ENCODE peak calls at places on chromosome 9, in four cellular contexts. One of them, this sample, is unnamed.

GRCh38 chr9:96524045-96524444 is 74.1 kb downstream of the HABP4 start:
- DNase-seq in astrocyte: no peak
- DNase-seq in HCT116: no peak
- DNase-seq in H9: no peak
- DNase-seq in this sample: no peak

GRCh38 chr9:127710204-127710805 is 3.5 kb downstream of the CFAP157 start:
- DNase-seq in astrocyte: no peak
- DNase-seq in HCT116: no peak
- DNase-seq in H9: no peak
- DNase-seq in this sample: no peak

GRCh38 chr9:101727621-101728524 is 10.6 kb downstream of the GRIN3A start:
- DNase-seq in astrocyte: no peak
- DNase-seq in HCT116: no peak
- DNase-seq in H9: peak; percentile 48
- DNase-seq in this sample: peak; percentile 71

GRCh38 chr9:135500525-135501260 is at the start of gene MRPS2:
- DNase-seq in astrocyte: peak; percentile 73
- DNase-seq in HCT116: peak; percentile 61
- DNase-seq in H9: peak; percentile 93
- DNase-seq in this sample: peak; percentile 95

GRCh38 chr9:6946583-6946982 is 188.8 kb downstream of the KDM4C start:
- DNase-seq in astrocyte: no peak
- DNase-seq in HCT116: no peak
- DNase-seq in H9: no peak
- DNase-seq in this sample: no peak

GRCh38 chr9:92749934-92750315 is 14.7 kb downstream of the BICD2 start:
- DNase-seq in astrocyte: peak; percentile 29
- DNase-seq in HCT116: no peak
- DNase-seq in H9: no peak
- DNase-seq in this sample: no peak

GRCh38 chr9:127303830-127304229 is 39.3 kb downstream of the GARNL3 start:
- DNase-seq in astrocyte: no peak
- DNase-seq in HCT116: no peak
- DNase-seq in H9: no peak
- DNase-seq in this sample: no peak

GRCh38 chr9:7454490-7455110 is 345.0 kb downstream of the DMAC1 start:
- DNase-seq in astrocyte: no peak
- DNase-seq in HCT116: no peak
- DNase-seq in H9: no peak
- DNase-seq in this sample: no peak

GRCh38 chr9:36985061-36985768 is 48.9 kb downstream of the PAX5 start:
- DNase-seq in astrocyte: no peak
- DNase-seq in HCT116: no peak
- DNase-seq in H9: no peak
- DNase-seq in this sample: no peak

GRCh38 chr9:133113928-133114351 is 7.1 kb downstream of the RALGDS start:
- DNase-seq in astrocyte: no peak
- DNase-seq in HCT116: no peak
- DNase-seq in H9: no peak
- DNase-seq in this sample: peak; percentile 68

GRCh38 chr9:16309350-16310271 is 560.9 kb downstream of the BNC2 start:
- DNase-seq in astrocyte: no peak
- DNase-seq in HCT116: no peak
- DNase-seq in H9: peak; percentile 22
- DNase-seq in this sample: no peak

GRCh38 chr9:107240260-107240659 is 42.8 kb upstream of the RAD23B start:
- DNase-seq in astrocyte: no peak
- DNase-seq in HCT116: no peak
- DNase-seq in H9: no peak
- DNase-seq in this sample: no peak

GRCh38 chr9:120910643-120911042 is 16.0 kb downstream of the TRAF1 start:
- DNase-seq in astrocyte: no peak
- DNase-seq in HCT116: no peak
- DNase-seq in H9: no peak
- DNase-seq in this sample: no peak

GRCh38 chr9:137273616-137274320 is 3.8 kb upstream of the TOR4A start:
- DNase-seq in astrocyte: no peak
- DNase-seq in HCT116: no peak
- DNase-seq in H9: peak; percentile 28
- DNase-seq in this sample: peak; percentile 44

GRCh38 chr9:126109575-126109974 is 217.1 kb upstream of the MVB12B start:
- DNase-seq in astrocyte: no peak
- DNase-seq in HCT116: no peak
- DNase-seq in H9: no peak
- DNase-seq in this sample: no peak

GRCh38 chr9:119902611-119903010 is 533.4 kb upstream of the BRINP1 start:
- DNase-seq in astrocyte: no peak
- DNase-seq in HCT116: no peak
- DNase-seq in H9: no peak
- DNase-seq in this sample: no peak

GRCh38 chr9:133103183-133103986 is 17.7 kb downstream of the RALGDS start:
- DNase-seq in astrocyte: no peak
- DNase-seq in HCT116: no peak
- DNase-seq in H9: peak; percentile 59
- DNase-seq in this sample: peak; percentile 61

GRCh38 chr9:18499987-18500386 is 26.0 kb downstream of the ADAMTSL1 start:
- DNase-seq in astrocyte: peak; percentile 78
- DNase-seq in HCT116: no peak
- DNase-seq in H9: no peak
- DNase-seq in this sample: no peak

GRCh38 chr9:37034320-37034937 is 361 bp upstream of the PAX5 start:
- DNase-seq in astrocyte: no peak
- DNase-seq in HCT116: no peak
- DNase-seq in H9: peak; percentile 71
- DNase-seq in this sample: peak; percentile 92

GRCh38 chr9:120688758-120689157 is 25.5 kb downstream of the MEGF9 start:
- DNase-seq in astrocyte: peak; percentile 33
- DNase-seq in HCT116: no peak
- DNase-seq in H9: no peak
- DNase-seq in this sample: no peak

GRCh38 chr9:121840838-121841760 is 189.7 kb downstream of the DAB2IP start:
- DNase-seq in astrocyte: no peak
- DNase-seq in HCT116: no peak
- DNase-seq in H9: no peak
- DNase-seq in this sample: no peak

GRCh38 chr9:135826188-135826545 is 81.2 kb downstream of the CAMSAP1 start:
- DNase-seq in astrocyte: no peak
- DNase-seq in HCT116: no peak
- DNase-seq in H9: no peak
- DNase-seq in this sample: no peak

DNA sequence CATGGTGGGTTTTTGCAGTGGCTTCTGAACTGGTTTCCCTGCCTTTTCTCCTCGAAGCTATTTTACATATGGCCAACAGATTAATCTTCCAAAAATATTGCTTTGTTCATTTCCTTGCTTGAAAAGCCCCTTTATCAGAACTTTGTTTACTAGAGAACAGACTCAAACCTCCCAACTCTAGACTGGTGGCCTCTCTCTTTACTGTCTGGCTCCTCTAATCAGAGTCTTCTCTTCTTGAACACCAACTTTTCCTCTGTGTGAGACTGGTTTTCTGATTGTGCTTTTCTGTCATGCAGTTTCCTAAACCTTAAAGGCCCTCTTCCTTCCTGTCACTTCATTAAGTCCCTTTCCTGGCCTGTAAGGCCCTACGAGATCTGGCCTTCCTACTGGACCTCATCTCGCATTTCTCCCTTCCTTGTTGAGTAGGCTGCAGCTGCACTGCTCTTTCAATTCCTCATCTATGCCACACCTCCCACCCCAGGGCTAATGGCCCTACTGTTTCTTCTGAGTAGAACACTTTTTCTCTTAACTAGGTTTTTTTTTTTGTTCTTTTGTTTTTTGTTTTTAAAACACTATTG is 5.7 kb downstream of the C9orf43 start:
- DNase-seq in astrocyte: no peak
- DNase-seq in HCT116: no peak
- DNase-seq in H9: no peak
- DNase-seq in this sample: peak; percentile 51
- H3K4me2 ChIP-seq in astrocyte: no peak overlapping the region
- H3K4me2 ChIP-seq in HCT116: no peak overlapping the region
- H3K4me2 ChIP-seq in H9: no peak overlapping the region
- H3K4me2 ChIP-seq in this sample: no peak overlapping the region

GRCh38 chr9:93864029-93864428 is 91.1 kb downstream of the BARX1 start:
- DNase-seq in astrocyte: no peak
- DNase-seq in HCT116: no peak
- DNase-seq in H9: no peak
- DNase-seq in this sample: no peak
- H2AFZ ChIP-seq in astrocyte: no peak overlapping the region
- H2AFZ ChIP-seq in HCT116: no peak overlapping the region
- H2AFZ ChIP-seq in H9: no peak overlapping the region
- H2AFZ ChIP-seq in this sample: no peak overlapping the region

DNA sequence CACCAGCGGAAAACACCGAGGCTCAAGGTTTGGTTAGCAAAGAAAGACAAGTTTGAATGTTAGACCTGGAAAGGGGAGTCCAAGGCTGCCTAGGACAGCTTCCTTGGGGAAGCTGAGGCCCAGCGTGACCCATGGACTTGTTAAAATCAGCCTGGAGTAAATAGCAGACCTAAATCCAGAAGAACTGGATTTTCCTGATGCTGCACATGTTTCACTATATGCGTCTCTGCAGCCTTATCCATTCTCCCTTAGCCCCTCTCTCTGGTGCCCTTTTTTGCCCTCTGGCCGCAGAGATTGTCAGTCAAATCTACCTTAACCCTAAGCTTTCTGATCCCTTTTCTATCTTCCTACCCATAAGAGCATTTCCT is 119.9 kb downstream of the NTRK2 start:
- DNase-seq in astrocyte: no peak
- DNase-seq in HCT116: no peak
- DNase-seq in H9: no peak
- DNase-seq in this sample: no peak
- H3K4me2 ChIP-seq in astrocyte: no peak overlapping the region
- H3K4me2 ChIP-seq in HCT116: no peak overlapping the region
- H3K4me2 ChIP-seq in H9: no peak overlapping the region
- H3K4me2 ChIP-seq in this sample: no peak overlapping the region

GRCh38 chr9:77432053-77432452 is 216.1 kb downstream of the GNA14 start:
- DNase-seq in astrocyte: no peak
- DNase-seq in HCT116: no peak
- DNase-seq in H9: no peak
- DNase-seq in this sample: no peak
- H2AFZ ChIP-seq in astrocyte: no peak overlapping the region
- H2AFZ ChIP-seq in HCT116: no peak overlapping the region
- H2AFZ ChIP-seq in H9: no peak overlapping the region
- H2AFZ ChIP-seq in this sample: no peak overlapping the region

GRCh38 chr9:95063300-95063699 is 254.2 kb downstream of the FANCC start:
- DNase-seq in astrocyte: no peak
- DNase-seq in HCT116: no peak
- DNase-seq in H9: no peak
- DNase-seq in this sample: no peak
- H3K4me2 ChIP-seq in astrocyte: no peak overlapping the region
- H3K4me2 ChIP-seq in HCT116: no peak overlapping the region
- H3K4me2 ChIP-seq in H9: no peak overlapping the region
- H3K4me2 ChIP-seq in this sample: no peak overlapping the region

DNA sequence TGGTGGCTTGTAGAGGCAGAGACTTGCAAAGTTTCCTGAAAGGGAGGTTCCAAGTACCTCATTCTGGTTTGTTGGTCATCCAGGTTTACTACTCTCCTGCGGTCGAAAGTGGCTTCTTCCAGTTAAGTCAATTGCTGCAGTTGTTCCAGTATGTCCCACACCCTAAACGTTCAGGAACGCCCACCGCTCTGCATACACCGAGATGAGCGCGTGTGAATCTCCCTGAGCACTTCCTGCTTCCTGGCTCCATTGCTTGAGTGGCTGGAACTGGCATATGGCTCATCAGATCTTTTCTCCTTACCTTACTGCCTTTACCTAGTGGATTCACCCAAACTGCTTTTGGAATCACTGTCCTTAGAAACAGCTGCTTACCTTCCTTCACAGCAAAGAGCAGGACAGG is 59.1 kb upstream of the GLIS3 start:
- DNase-seq in astrocyte: no peak
- DNase-seq in HCT116: no peak
- DNase-seq in H9: no peak
- DNase-seq in this sample: no peak
- H2AFZ ChIP-seq in astrocyte: no peak overlapping the region
- H2AFZ ChIP-seq in HCT116: no peak overlapping the region
- H2AFZ ChIP-seq in H9: no peak overlapping the region
- H2AFZ ChIP-seq in this sample: no peak overlapping the region

GRCh38 chr9:129481824-129482511 is 138.9 kb downstream of the C9orf50 start:
- DNase-seq in astrocyte: no peak
- DNase-seq in HCT116: no peak
- DNase-seq in H9: no peak
- DNase-seq in this sample: no peak
- H3K4me2 ChIP-seq in astrocyte: peak overlapping the region; percentile 80
- H3K4me2 ChIP-seq in HCT116: peak overlapping the region; percentile 92
- H3K4me2 ChIP-seq in H9: peak overlapping the region; percentile 52
- H3K4me2 ChIP-seq in this sample: no peak overlapping the region

GRCh38 chr9:653856-654387 is 187.6 kb upstream of the DMRT1 start:
- DNase-seq in astrocyte: no peak
- DNase-seq in HCT116: no peak
- DNase-seq in H9: no peak
- DNase-seq in this sample: no peak
- H2AFZ ChIP-seq in astrocyte: no peak overlapping the region
- H2AFZ ChIP-seq in HCT116: no peak overlapping the region
- H2AFZ ChIP-seq in H9: no peak overlapping the region
- H2AFZ ChIP-seq in this sample: no peak overlapping the region

This sample was measured in Karpas-422.